ENCODE peak calls at places on chromosome 15, in eight cellular contexts. G is CD8-positive, alpha-beta T cell; Z is astrocyte of the spinal cord; F is mucosa of descending colon; I is lung; A is cardiac fibroblast; M is neural crest cell; S is AG09319. C is an unnamed sample.

GRCh38 chr15:93076217-93076616 is 12.8 kb downstream of the RGMA start:
- DNase-seq in Z (no peak), G (no peak), S (no peak), A (no peak), M (no peak), F (no peak), I (no peak), C (no peak)

GRCh38 chr15:33161209-33161608 is 33.3 kb downstream of the FMN1 start:
- DNase-seq in S (no peak), I (no peak), G (no peak), M (no peak), F (no peak), A (no peak), Z (no peak), C (no peak)

GRCh38 chr15:85582076-85582718 is 201.8 kb downstream of the AKAP13 start:
- DNase-seq in F (peak), M (no peak), Z (peak), S (peak), I (no peak), A (peak), G (peak), C (peak)

GRCh38 chr15:55993804-55994539 is 560 bp upstream of the NEDD4 start:
- DNase-seq in S (no peak), Z (peak), G (no peak), I (no peak), F (no peak), A (peak), M (no peak), C (no peak)

GRCh38 chr15:74121858-74122257 is 8.5 kb upstream of the ISLR2 start:
- DNase-seq in I (no peak), S (no peak), Z (no peak), A (no peak), F (no peak), G (no peak), M (no peak), C (no peak)

GRCh38 chr15:30991301-30992072 is at the start of gene MTMR10:
- DNase-seq in Z (peak), M (peak), F (peak), S (peak), G (peak), A (peak), I (peak), C (peak)

GRCh38 chr15:42133892-42134502 is 22.4 kb downstream of the PLA2G4F start:
- DNase-seq in G (peak), M (peak), F (peak), Z (no peak), I (peak), S (no peak), A (peak), C (peak)

GRCh38 chr15:23472033-23472432 is 25.0 kb upstream of the GOLGA6L2 start:
- DNase-seq in M (no peak), F (no peak), S (no peak), A (no peak), Z (no peak), I (no peak), G (no peak), C (no peak)

GRCh38 chr15:39801641-39802309 is 19.1 kb upstream of the FSIP1 start:
- DNase-seq in M (no peak), A (peak), F (peak), G (no peak), Z (no peak), I (no peak), S (no peak), C (peak)

GRCh38 chr15:85588657-85589056 is 206.1 kb downstream of the KLHL25 start:
- DNase-seq in F (no peak), I (no peak), Z (no peak), S (no peak), G (no peak), A (peak), M (no peak), C (no peak)

GRCh38 chr15:60580068-60580467 is 101.1 kb upstream of the ICE2 start:
- DNase-seq in G (no peak), S (no peak), F (no peak), Z (no peak), A (no peak), I (no peak), M (no peak), C (no peak)

GRCh38 chr15:79349526-79349925 is 38.6 kb downstream of the TMED3 start:
- DNase-seq in F (no peak), Z (no peak), I (no peak), S (no peak), G (no peak), M (no peak), A (peak), C (no peak)

GRCh38 chr15:77784361-77785292 is 151.9 kb upstream of the LINGO1 start:
- DNase-seq in S (no peak), G (no peak), M (peak), Z (no peak), F (peak), I (no peak), A (peak), C (peak)

GRCh38 chr15:94745371-94745770 is 514.0 kb downstream of the MCTP2 start:
- DNase-seq in I (no peak), A (no peak), Z (no peak), S (no peak), M (no peak), F (no peak), G (no peak), C (no peak)

GRCh38 chr15:81197255-81197630 is 564 bp downstream of the IL16 start:
- DNase-seq in G (no peak), M (no peak), Z (no peak), F (no peak), S (no peak), A (no peak), I (no peak), C (no peak)

GRCh38 chr15:89499156-89499555 is 2.8 kb upstream of the RHCG start:
- DNase-seq in I (no peak), Z (no peak), M (no peak), F (no peak), G (no peak), A (no peak), S (no peak), C (no peak)

GRCh38 chr15:29870495-29871151 is 48.4 kb upstream of the TJP1 start:
- DNase-seq in A (no peak), G (no peak), S (no peak), F (no peak), I (no peak), M (peak), Z (no peak), C (no peak)

GRCh38 chr15:80581976-80582375 is 113.1 kb upstream of the ABHD17C start:
- DNase-seq in M (no peak), S (no peak), A (peak), F (no peak), G (no peak), Z (no peak), I (no peak), C (no peak)

GRCh38 chr15:90165659-90166489 is 35.3 kb upstream of the SEMA4B start:
- DNase-seq in A (peak), F (peak), Z (peak), G (no peak), I (peak), S (peak), M (no peak), C (peak)

GRCh38 chr15:50893976-50894375 is 14.5 kb upstream of the AP4E1 start:
- DNase-seq in A (no peak), S (no peak), I (no peak), F (no peak), Z (no peak), G (no peak), M (no peak), C (no peak)

GRCh38 chr15:83365370-83365938 is 81.0 kb upstream of the BNC1 start:
- DNase-seq in I (peak), M (peak), Z (peak), S (no peak), F (no peak), G (no peak), A (peak), C (no peak)

GRCh38 chr15:32743411-32744145 is 25.8 kb downstream of the GREM1 start:
- DNase-seq in I (no peak), F (no peak), G (no peak), M (no peak), A (peak), Z (no peak), S (no peak), C (no peak)

GRCh38 chr15:23648920-23649515 is 1.4 kb upstream of the MAGEL2 start:
- DNase-seq in S (no peak), M (peak), Z (no peak), F (peak), G (no peak), I (no peak), A (no peak), C (no peak)

GRCh38 chr15:78695849-78696248 is 54.8 kb upstream of the CHRNB4 start:
- DNase-seq in M (no peak), F (no peak), A (no peak), I (peak), G (no peak), S (no peak), Z (no peak), C (no peak)

GRCh38 chr15:89627256-89627970 is 27.9 kb downstream of the KIF7 start:
- DNase-seq in G (no peak), S (no peak), M (no peak), I (no peak), Z (no peak), A (no peak), F (no peak), C (no peak)

GRCh38 chr15:33013827-33014445 is 180.6 kb downstream of the FMN1 start:
- DNase-seq in I (no peak), S (no peak), M (no peak), F (no peak), Z (peak), A (peak), G (no peak), C (no peak)

GRCh38 chr15:39596358-39597051 is 15.6 kb downstream of the THBS1 start:
- DNase-seq in A (peak), I (no peak), S (peak), Z (peak), G (no peak), M (no peak), F (no peak), C (no peak)

GRCh38 chr15:80606571-80606970 is 88.5 kb upstream of the ABHD17C start:
- DNase-seq in M (no peak), G (no peak), F (no peak), I (no peak), A (no peak), Z (no peak), S (no peak), C (no peak)

GRCh38 chr15:27061739-27062138 is 90.8 kb downstream of the GABRG3 start:
- DNase-seq in I (no peak), A (no peak), Z (no peak), F (no peak), S (no peak), M (no peak), G (no peak), C (no peak)

GRCh38 chr15:81948142-81948709 is 97.6 kb downstream of the MEX3B start:
- DNase-seq in Z (no peak), F (no peak), I (no peak), A (no peak), S (no peak), M (no peak), G (no peak), C (no peak)

GRCh38 chr15:39365873-39366272 is 215.0 kb upstream of the THBS1 start:
- DNase-seq in I (no peak), M (no peak), G (no peak), S (no peak), Z (no peak), A (no peak), F (no peak), C (peak)

GRCh38 chr15:29570121-29570930 is 251.9 kb downstream of the TJP1 start:
- DNase-seq in I (no peak), S (no peak), M (peak), A (no peak), G (no peak), F (peak), Z (no peak), C (peak)

GRCh38 chr15:23860290-23860751 is 173.2 kb upstream of the NDN start:
- DNase-seq in G (no peak), M (peak), A (no peak), S (no peak), Z (no peak), F (no peak), I (no peak), C (no peak)

GRCh38 chr15:89490550-89491315 is 5.7 kb downstream of the RHCG start:
- DNase-seq in A (no peak), S (no peak), M (no peak), F (no peak), G (no peak), I (no peak), Z (no peak), C (no peak)

GRCh38 chr15:71386448-71387236 is 271.4 kb downstream of the THSD4 start:
- DNase-seq in G (no peak), I (no peak), F (no peak), S (no peak), A (peak), Z (peak), M (no peak), C (no peak)

GRCh38 chr15:38362355-38362754 is 91.6 kb upstream of the FAM98B start:
- DNase-seq in G (no peak), F (no peak), S (no peak), Z (no peak), A (no peak), M (no peak), I (no peak), C (no peak)

GRCh38 chr15:73368301-73369072 is at the start of gene HCN4:
- DNase-seq in G (no peak), F (peak), S (no peak), I (no peak), A (no peak), Z (no peak), M (peak), C (peak)

GRCh38 chr15:99154271-99154670 is 49.4 kb downstream of the SYNM start:
- DNase-seq in I (no peak), Z (no peak), A (peak), G (no peak), M (no peak), F (no peak), S (no peak), C (no peak)

GRCh38 chr15:38702178-38702912 is 137.7 kb upstream of the RASGRP1 start:
- DNase-seq in A (no peak), G (no peak), I (peak), M (no peak), Z (no peak), F (peak), S (no peak), C (no peak)

GRCh38 chr15:65083262-65083701 is 6.7 kb downstream of the KBTBD13 start:
- DNase-seq in F (no peak), G (no peak), Z (peak), S (no peak), A (peak), I (no peak), M (peak), C (no peak)
- TF ChIP-seq CTCF in F (no peak), G (no peak), Z (peak), S (peak), A (peak), I (peak), M (peak), C (no peak)

GRCh38 chr15:44500555-44500954 is 36.4 kb upstream of the EIF3J start:
- DNase-seq in G (no peak), M (no peak), I (no peak), S (no peak), Z (peak), A (no peak), F (no peak), C (no peak)

DNA sequence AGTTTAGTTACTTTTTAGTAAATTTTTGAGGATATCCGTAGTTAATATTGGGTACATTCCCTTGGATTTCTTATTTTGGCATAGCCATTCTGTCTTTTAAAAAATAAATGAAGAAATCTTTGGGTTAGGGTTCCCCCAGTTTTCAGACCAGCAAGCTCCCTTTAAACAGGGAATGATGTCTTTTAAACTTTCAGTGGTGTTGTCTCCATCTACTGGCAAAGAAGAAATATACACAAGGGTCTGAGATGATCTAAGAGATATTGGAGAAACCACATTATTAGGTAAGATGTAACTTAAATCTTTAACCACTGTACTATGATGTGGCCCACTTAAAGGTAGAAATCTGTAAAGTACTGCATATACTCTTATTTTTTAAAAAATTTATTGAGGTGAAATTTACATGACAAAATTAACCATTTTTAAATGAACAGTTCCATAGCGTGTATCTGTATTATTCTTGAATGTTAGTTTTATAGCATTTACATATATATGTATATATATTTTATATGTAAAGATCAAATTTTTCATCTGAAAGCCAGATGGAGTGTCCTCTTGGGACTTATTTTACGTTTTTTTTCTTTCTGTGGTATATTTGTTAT is 35.1 kb upstream of the EIF3J start:
- DNase-seq in M (no peak), S (peak), Z (peak), G (no peak), I (no peak), F (no peak), A (peak), C (peak)
- TF ChIP-seq CTCF in M (peak), S (peak), Z (peak), G (peak), I (peak), F (no peak), A (peak), C (peak)

GRCh38 chr15:58361291-58361759 is 70.5 kb upstream of the LIPC start:
- DNase-seq in Z (peak), G (no peak), S (peak), A (peak), I (no peak), M (no peak), F (no peak), C (no peak)
- TF ChIP-seq CTCF in Z (no peak), G (no peak), S (no peak), A (no peak), I (no peak), M (no peak), F (no peak), C (no peak)

DNA sequence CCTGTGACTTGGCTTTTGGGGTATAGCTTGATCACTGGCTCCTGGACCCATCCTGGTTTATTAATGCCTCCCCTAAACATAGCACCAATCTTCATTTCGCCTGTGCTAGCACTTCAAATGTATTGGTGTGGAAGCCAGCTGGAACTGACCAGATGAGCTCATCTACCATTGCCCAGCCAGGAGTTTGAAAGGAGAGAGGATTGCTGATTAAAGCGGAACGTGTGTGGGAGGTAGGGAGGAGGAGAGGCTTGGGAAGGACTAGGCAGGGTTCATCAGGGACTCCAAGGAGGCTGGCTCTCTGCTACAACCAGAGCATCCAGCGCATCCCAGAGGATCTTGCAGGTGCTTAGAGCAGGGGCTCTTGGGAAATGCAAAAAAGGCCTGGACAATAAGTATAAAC is 34.4 kb upstream of the TLE3 start:
- DNase-seq in G (no peak), Z (peak), I (no peak), S (no peak), A (peak), F (no peak), M (no peak), C (no peak)
- TF ChIP-seq CTCF in G (no peak), Z (no peak), I (no peak), S (no peak), A (no peak), F (no peak), M (no peak), C (no peak)

DNA sequence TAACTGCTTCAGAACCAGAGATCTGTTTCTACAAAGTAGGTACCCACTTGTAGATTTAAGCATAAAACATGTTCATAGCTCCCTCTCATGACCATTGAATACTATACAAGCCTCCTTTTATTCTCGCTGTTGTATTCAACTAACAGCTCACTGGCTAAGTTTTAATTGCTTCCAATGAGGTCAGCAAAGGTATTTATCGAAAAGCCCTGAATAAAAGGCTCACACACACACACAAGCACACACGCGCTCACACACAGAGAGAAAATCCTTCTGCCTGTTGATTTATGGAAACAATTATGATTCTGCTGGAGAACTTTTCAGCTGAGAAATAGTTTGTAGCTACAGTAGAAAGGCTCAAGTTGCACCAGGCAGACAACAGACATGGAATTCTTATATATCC is at the start of gene FGF7:
- DNase-seq in A (peak), M (no peak), I (no peak), F (no peak), G (no peak), Z (peak), S (peak), C (no peak)
- TF ChIP-seq CTCF in A (no peak), M (no peak), I (no peak), F (no peak), G (no peak), Z (peak), S (peak), C (no peak)

GRCh38 chr15:95793226-95793625 is 537.3 kb upstream of the NR2F2 start:
- DNase-seq in S (peak), A (no peak), F (no peak), I (no peak), G (no peak), Z (no peak), M (no peak), C (no peak)
- TF ChIP-seq CTCF in S (no peak), A (no peak), F (no peak), I (no peak), G (no peak), Z (no peak), M (no peak), C (no peak)

GRCh38 chr15:63864186-63864585 is 30.4 kb upstream of the HERC1 start:
- DNase-seq in A (no peak), G (no peak), Z (no peak), F (no peak), M (no peak), I (no peak), S (no peak), C (no peak)
- TF ChIP-seq CTCF in A (no peak), G (no peak), Z (no peak), F (no peak), M (no peak), I (no peak), S (no peak), C (no peak)

C was measured in GM20000.